ENCODE peak calls at places on chromosomes 3 and 15, in five cellular contexts. B, Z, I, Q and E are unnamed samples.

GRCh38 chr3:151550025-151550618 is 89.3 kb upstream of the IGSF10 start:
- ATAC-seq in Z (peak), B (no peak), Q (no peak), I (no peak), E (no peak)

GRCh38 chr15:70492240-70493177 is 270.8 kb downstream of the UACA start:
- ATAC-seq in I (peak), Z (peak), Q (peak), B (peak), E (peak)

GRCh38 chr3:123800352-123800682 is 83.8 kb downstream of the MYLK start:
- ATAC-seq in Z (no peak), Q (no peak), B (no peak), I (no peak), E (no peak)

GRCh38 chr3:58084166-58084565 is 75.9 kb downstream of the FLNB start:
- ATAC-seq in B (no peak), I (no peak), Q (no peak), Z (no peak), E (no peak)

GRCh38 chr3:189900578-189900977 is 220.1 kb downstream of the P3H2 start:
- ATAC-seq in Z (no peak), I (no peak), Q (no peak), B (no peak), E (no peak)

GRCh38 chr3:68295457-68295856 is 636.9 kb downstream of the TAFA4 start:
- ATAC-seq in Q (no peak), Z (no peak), I (no peak), B (no peak), E (no peak)

GRCh38 chr3:125212096-125212508 is 446 bp downstream of the SLC12A8 start:
- ATAC-seq in Z (peak), I (peak), Q (peak), B (no peak), E (peak)

GRCh38 chr15:56228352-56228751 is 15.3 kb downstream of the RFX7 start:
- ATAC-seq in Z (no peak), B (no peak), I (no peak), Q (no peak), E (no peak)

GRCh38 chr15:73924258-73924921 is 1.9 kb upstream of the LOXL1 start:
- ATAC-seq in Q (peak), Z (no peak), I (no peak), B (peak), E (no peak)

GRCh38 chr3:185350841-185351240 is 12.1 kb upstream of the MAP3K13 start:
- ATAC-seq in B (no peak), Q (no peak), I (no peak), Z (no peak), E (no peak)

GRCh38 chr3:189316296-189317019 is 144.7 kb downstream of the TPRG1 start:
- ATAC-seq in B (no peak), Q (no peak), Z (no peak), I (no peak), E (no peak)

GRCh38 chr3:188546835-188547670 is 393.1 kb downstream of the LPP start:
- ATAC-seq in B (no peak), Z (no peak), Q (no peak), I (no peak), E (no peak)

GRCh38 chr15:23073890-23074631 is 34.7 kb upstream of the TUBGCP5 start:
- ATAC-seq in I (peak), B (no peak), Z (no peak), Q (no peak), E (peak)

GRCh38 chr3:18211116-18211515 is 214.0 kb downstream of the SATB1 start:
- ATAC-seq in B (no peak), I (no peak), Q (no peak), Z (no peak), E (no peak)

GRCh38 chr3:156459434-156459833 is 95.5 kb downstream of the SSR3 start:
- ATAC-seq in I (no peak), Z (peak), Q (no peak), B (no peak), E (no peak)

GRCh38 chr15:80832676-80833075 is 53.5 kb downstream of the CEMIP start:
- ATAC-seq in B (no peak), I (peak), Z (no peak), Q (no peak), E (peak)